ENCODE peak calls at places on chromosomes 4 and X, in five cellular contexts. J is H1, H is K562, G is HepG2, T is GM12878. N is an unnamed sample. For H4K20me1, the result is how much of the 10 kb centered on the place peaks cover.

GRCh38 chrX:87961471-87961870 is 443.9 kb downstream of the KLHL4 start:
- DNase-seq in G (no peak), J (no peak), H (no peak), T (no peak), N (no peak)

GRCh38 chrX:151081016-151081415 is 95.4 kb upstream of the GPR50 start:
- DNase-seq in J (no peak), T (no peak), H (no peak), G (no peak), N (peak)

GRCh38 chr4:4574792-4575191 is 32.9 kb upstream of the STX18 start:
- DNase-seq in T (no peak), J (peak), H (no peak), G (no peak), N (peak)

GRCh38 chrX:76555816-76556215 is 128.3 kb downstream of the MAGEE1 start:
- DNase-seq in H (peak), J (peak), T (no peak), G (peak), N (peak)

GRCh38 chr4:168880811-168881595 is 129.1 kb downstream of the CBR4 start:
- DNase-seq in T (peak), J (no peak), G (peak), H (no peak), N (no peak)

GRCh38 chrX:49039598-49040375 is 3.4 kb downstream of the TFE3 start:
- DNase-seq in T (no peak), H (peak), G (peak), J (peak), N (peak)

GRCh38 chrX:19947612-19948011 is 43.2 kb downstream of the BCLAF3 start:
- DNase-seq in J (no peak), T (no peak), H (no peak), G (no peak), N (no peak)

GRCh38 chrX:49221868-49222267 is 11.3 kb downstream of the CACNA1F start:
- DNase-seq in H (no peak), T (no peak), G (no peak), J (no peak), N (no peak)

GRCh38 chr4:94462572-94462971 is 10.8 kb downstream of the PDLIM5 start:
- DNase-seq in H (no peak), G (no peak), T (no peak), J (no peak), N (no peak)

GRCh38 chr4:122576261-122577188 is 44.3 kb downstream of the IL21 start:
- DNase-seq in T (no peak), G (peak), H (peak), J (no peak), N (peak)

GRCh38 chr4:112210777-112211176 is 20.8 kb upstream of the AP1AR start:
- DNase-seq in T (no peak), H (no peak), J (no peak), G (no peak), N (no peak)

GRCh38 chr4:52780627-52781354 is 29.6 kb upstream of the ERVMER34-1 start:
- DNase-seq in J (no peak), H (peak), T (no peak), G (no peak), N (peak)

GRCh38 chr4:142226014-142226413 is 589.6 kb downstream of the IL15 start:
- DNase-seq in H (no peak), J (no peak), G (no peak), T (no peak), N (no peak)

GRCh38 chr4:117692538-117692937 is 341.7 kb upstream of the NDST3 start:
- DNase-seq in J (no peak), T (no peak), G (no peak), H (no peak), N (no peak)

GRCh38 chr4:152104846-152105462 is 344.1 kb upstream of the GATB start:
- DNase-seq in G (no peak), J (no peak), H (no peak), T (no peak), N (no peak)

GRCh38 chr4:168920438-168921081 is 89.5 kb downstream of the CBR4 start:
- DNase-seq in T (no peak), J (no peak), H (no peak), G (no peak), N (no peak)

GRCh38 chrX:43175428-43175827 is 397.5 kb upstream of the PPP1R2C start:
- DNase-seq in G (no peak), H (no peak), J (no peak), T (no peak), N (no peak)

GRCh38 chr4:28250646-28251045 is 1390.0 kb downstream of the STIM2 start:
- DNase-seq in T (no peak), G (no peak), H (no peak), J (no peak), N (no peak)

GRCh38 chrX:1221296-1221845 is 8.9 kb upstream of the CRLF2 start:
- DNase-seq in G (no peak), H (no peak), T (no peak), J (no peak), N (no peak)

GRCh38 chr4:139035650-139036049 is 20.1 kb downstream of the NOCT start:
- DNase-seq in T (no peak), G (no peak), J (no peak), H (no peak), N (no peak)

GRCh38 chrX:103107836-103108235 is 14.9 kb upstream of the NXF3 start:
- DNase-seq in T (no peak), H (no peak), G (no peak), J (no peak), N (no peak)

GRCh38 chrX:13428055-13428786 is 108.4 kb upstream of the ATXN3L start:
- DNase-seq in G (no peak), H (no peak), J (no peak), T (no peak), N (peak)

GRCh38 chr4:140643571-140644055 is 74.9 kb upstream of the UCP1 start:
- DNase-seq in J (no peak), G (no peak), T (no peak), H (no peak), N (no peak)

GRCh38 chr4:22515888-22516541 is at the start of gene ADGRA3:
- DNase-seq in J (peak), T (no peak), G (peak), H (peak), N (peak)

GRCh38 chrX:41922125-41922521 is 1.2 kb downstream of the CASK start:
- DNase-seq in T (no peak), J (no peak), G (no peak), H (no peak), N (no peak)

GRCh38 chr4:114108869-114109268 is 129.4 kb upstream of the ARSJ start:
- DNase-seq in J (no peak), H (no peak), T (peak), G (peak), N (peak)

GRCh38 chr4:1882850-1883271 is 11.7 kb downstream of the NSD2 start:
- DNase-seq in J (no peak), T (no peak), H (peak), G (no peak), N (no peak)

GRCh38 chr4:1883583-1883982 is 12.4 kb downstream of the NSD2 start:
- DNase-seq in J (no peak), G (no peak), T (no peak), H (peak), N (no peak)

GRCh38 chr4:1880332-1880731 is 9.1 kb downstream of the NSD2 start:
- DNase-seq in G (peak), J (no peak), T (no peak), H (no peak), N (no peak)

GRCh38 chr4:1881709-1882108 is 10.5 kb downstream of the NSD2 start:
- DNase-seq in T (no peak), H (peak), G (no peak), J (no peak), N (no peak)

DNA sequence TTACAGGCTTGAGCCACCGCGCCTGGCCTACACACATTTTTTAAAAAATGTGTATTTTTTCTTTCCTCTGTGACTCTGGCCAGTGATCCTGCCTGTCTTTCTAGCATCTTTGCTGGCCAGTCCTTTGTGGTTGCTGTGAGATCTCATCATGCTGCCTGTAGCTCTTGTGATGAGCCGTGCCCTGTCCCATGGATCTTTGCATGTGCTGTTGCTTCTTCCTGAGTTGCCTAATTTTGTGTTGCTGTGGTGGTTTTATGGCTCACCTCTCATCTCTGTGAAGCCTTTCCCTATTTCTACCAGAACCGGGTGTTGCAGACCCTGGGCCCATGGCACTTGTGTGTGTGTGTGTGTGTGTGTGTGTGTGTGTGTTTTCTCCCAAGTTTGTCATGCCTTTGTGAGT is 8.3 kb downstream of the NSD2 start:
- DNase-seq in T (no peak), H (no peak), J (no peak), G (no peak), N (no peak)
- H4K20me1 ChIP-seq in T (under half), H (under half), J (under half), G (half or more), N (half or more)

DNA sequence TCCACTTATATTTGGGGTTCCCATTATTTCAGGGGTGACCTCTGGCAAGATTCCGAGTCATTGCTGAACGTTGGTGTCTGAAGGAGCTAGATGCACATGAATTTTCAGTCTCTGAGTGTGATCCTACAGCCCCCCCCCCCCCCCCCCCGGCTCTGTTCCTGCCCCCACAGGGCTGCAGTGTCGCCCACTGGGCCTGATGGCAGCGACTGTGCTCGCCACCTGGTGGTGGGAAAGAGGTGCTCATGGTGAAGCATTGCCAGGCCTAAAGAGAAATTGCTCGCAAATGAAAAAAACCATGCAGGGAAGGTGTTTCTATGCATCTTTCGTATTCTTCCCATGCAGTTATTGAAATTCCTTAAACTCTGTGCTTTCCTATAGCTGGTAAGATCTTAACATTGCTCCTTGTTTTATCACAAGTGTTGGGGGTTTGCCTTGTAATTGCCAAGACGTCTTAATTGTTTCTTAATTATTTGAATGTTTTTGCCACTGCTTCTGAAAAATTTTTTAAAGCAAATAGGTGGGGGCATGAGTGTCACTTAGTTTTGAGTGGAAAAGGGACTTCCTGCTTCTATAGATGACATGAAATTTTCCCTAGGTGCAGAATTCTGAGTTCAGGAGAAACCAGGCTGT is 63.2 kb downstream of the CLDN22 start:
- DNase-seq in J (peak), G (peak), T (no peak), H (peak), N (peak)
- TF ChIP-seq CREB1 in J (peak), G (no peak), T (no peak), H (no peak), N (no peak)

GRCh38 chr4:7198440-7199128 is 6.2 kb downstream of the SORCS2 start:
- DNase-seq in J (no peak), H (no peak), G (no peak), T (no peak), N (no peak)
- H4K20me1 ChIP-seq in J (under half), H (under half), G (under half), T (under half), N (under half)

GRCh38 chrX:17706676-17707075 is 30.6 kb upstream of the SCML1 start:
- DNase-seq in T (no peak), J (no peak), G (peak), H (no peak), N (no peak)
- TF ChIP-seq CREB1 in T (no peak), J (no peak), G (no peak), H (no peak), N (no peak)

GRCh38 chr4:186621959-186622553 is 66.7 kb upstream of the MTNR1A start:
- DNase-seq in H (no peak), G (no peak), T (no peak), J (no peak), N (no peak)
- H4K20me1 ChIP-seq in H (under half), G (under half), T (under half), J (under half), N (under half)

DNA sequence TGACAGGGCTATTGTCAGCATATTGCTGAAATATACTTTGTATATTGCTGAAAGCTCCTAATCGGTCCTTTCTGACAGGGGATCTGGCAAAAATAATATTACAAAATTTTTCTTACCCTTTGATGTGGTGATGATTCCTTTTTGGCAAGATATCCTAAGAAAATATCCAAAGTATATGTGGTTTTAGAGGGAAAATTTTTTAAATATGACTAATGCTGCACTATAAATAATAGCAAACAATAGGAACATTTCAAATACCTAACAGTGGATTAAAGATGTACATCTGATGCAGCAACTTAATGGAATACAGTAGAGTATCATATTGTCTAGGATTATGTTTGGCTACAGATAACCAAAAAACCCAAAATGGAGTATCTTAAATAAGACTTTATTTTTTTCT is 49.6 kb downstream of the RRAGB start:
- DNase-seq in G (no peak), J (no peak), T (no peak), H (no peak), N (no peak)
- TF ChIP-seq CREB1 in G (no peak), J (no peak), T (no peak), H (no peak), N (no peak)